ENCODE peak calls at places on chromosomes 3 and 15, in eight cellular contexts. X is heart right ventricle, A is GM06990, C is adrenal gland, S is AG09309, O is fibroblast of the aortic adventitia, Z is sigmoid colon, K is astrocyte. N is an unnamed sample.

GRCh38 chr3:3200632-3201212 is 21.2 kb upstream of the CRBN start:
- DNase-seq in S (peak), C (peak), O (peak), Z (no peak), X (no peak), K (peak), A (peak), N (peak)

GRCh38 chr15:36161781-36162212 is 417.6 kb upstream of the CDIN1 start:
- DNase-seq in C (peak), Z (peak), O (peak), S (peak), X (no peak), K (no peak), A (no peak), N (peak)

GRCh38 chr3:128581566-128581965 is 69.1 kb downstream of the RPN1 start:
- DNase-seq in C (no peak), K (no peak), S (no peak), A (no peak), X (no peak), O (no peak), Z (no peak), N (no peak)

GRCh38 chr3:100023150-100023549 is 91.2 kb downstream of the FILIP1L start:
- DNase-seq in S (no peak), Z (no peak), A (no peak), X (no peak), O (peak), C (no peak), K (peak), N (no peak)

GRCh38 chr3:130929827-130930226 is 35.9 kb downstream of the ATP2C1 start:
- DNase-seq in Z (no peak), A (no peak), C (no peak), K (no peak), S (no peak), O (no peak), X (no peak), N (no peak)

GRCh38 chr15:84780492-84780891 is 32.1 kb downstream of the ZNF592 start:
- DNase-seq in O (no peak), S (no peak), A (no peak), C (no peak), Z (no peak), K (no peak), X (no peak), N (no peak)

GRCh38 chr3:53812434-53812833 is 33.8 kb downstream of the CHDH start:
- DNase-seq in Z (peak), K (no peak), C (no peak), S (no peak), O (no peak), X (no peak), A (no peak), N (no peak)

GRCh38 chr3:134796313-134797079 is 1.4 kb downstream of the EPHB1 start:
- DNase-seq in S (no peak), K (peak), Z (peak), X (peak), A (peak), O (peak), C (no peak), N (no peak)

GRCh38 chr15:96268421-96269204 is 61.9 kb upstream of the NR2F2 start:
- DNase-seq in K (peak), X (no peak), O (peak), A (no peak), C (no peak), Z (no peak), S (no peak), N (peak)

GRCh38 chr3:41411065-41411464 is 211.8 kb downstream of the CTNNB1 start:
- DNase-seq in Z (no peak), C (no peak), O (no peak), S (no peak), X (no peak), A (no peak), K (no peak), N (no peak)

GRCh38 chr15:91456251-91456718 is 356.2 kb downstream of the SV2B start:
- DNase-seq in O (peak), Z (no peak), K (peak), A (no peak), S (no peak), C (no peak), X (no peak), N (no peak)

GRCh38 chr3:181568248-181568647 is 143.5 kb upstream of the SOX2 start:
- DNase-seq in Z (no peak), O (peak), S (no peak), K (peak), C (no peak), A (no peak), X (no peak), N (no peak)

GRCh38 chr3:149020839-149021252 is 29.5 kb downstream of the GYG1 start:
- DNase-seq in O (no peak), C (no peak), A (no peak), S (no peak), X (no peak), K (no peak), Z (no peak), N (no peak)

DNA sequence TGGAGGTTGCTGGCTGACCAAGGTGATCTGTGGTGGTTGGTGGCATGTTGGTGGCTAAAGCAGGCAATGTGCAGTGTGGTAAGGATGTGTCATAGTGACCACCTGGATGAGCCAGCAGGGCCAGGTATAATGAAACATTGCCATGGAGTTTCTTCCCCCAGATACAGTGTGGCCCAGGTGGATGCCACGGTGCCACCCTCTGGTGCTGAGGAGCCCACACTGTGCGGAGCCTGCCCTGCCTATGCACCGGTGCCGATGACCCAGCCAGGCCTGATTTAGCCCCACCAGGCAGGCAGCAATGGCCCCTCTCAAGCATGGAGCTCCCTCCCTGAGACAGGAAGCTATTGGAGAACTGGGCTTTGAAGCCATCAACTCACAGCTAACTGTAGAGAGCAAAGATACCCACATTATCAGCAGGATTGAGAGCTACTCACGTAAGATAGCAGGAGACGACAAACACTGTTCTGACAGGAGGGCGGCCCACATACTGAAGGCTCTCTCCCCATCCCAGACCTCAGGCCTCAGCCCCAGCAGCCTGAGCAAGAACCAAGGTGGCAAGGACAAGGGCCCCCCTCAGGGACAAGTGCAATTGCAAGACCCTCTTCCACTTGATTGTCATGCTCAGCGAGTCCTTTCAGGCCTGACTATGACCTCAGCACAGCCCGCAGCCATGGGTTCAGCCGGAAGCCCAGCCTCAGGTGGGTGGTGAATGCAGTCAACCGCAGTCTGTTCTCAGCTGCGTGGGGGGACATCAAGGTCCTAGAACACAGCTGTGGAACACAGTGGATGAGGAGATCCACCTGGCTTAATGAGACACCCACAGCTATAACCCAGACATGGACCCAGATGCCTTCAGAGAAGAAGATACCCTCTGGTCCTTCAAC is 82.8 kb upstream of the CDV3 start:
- DNase-seq in X (no peak), K (no peak), Z (no peak), S (no peak), C (no peak), A (peak), O (no peak), N (no peak)
- H3K4me3 ChIP-seq in X (no peak), K (no peak), Z (no peak), S (no peak), C (no peak), A (peak), O (no peak), N (no peak)

DNA sequence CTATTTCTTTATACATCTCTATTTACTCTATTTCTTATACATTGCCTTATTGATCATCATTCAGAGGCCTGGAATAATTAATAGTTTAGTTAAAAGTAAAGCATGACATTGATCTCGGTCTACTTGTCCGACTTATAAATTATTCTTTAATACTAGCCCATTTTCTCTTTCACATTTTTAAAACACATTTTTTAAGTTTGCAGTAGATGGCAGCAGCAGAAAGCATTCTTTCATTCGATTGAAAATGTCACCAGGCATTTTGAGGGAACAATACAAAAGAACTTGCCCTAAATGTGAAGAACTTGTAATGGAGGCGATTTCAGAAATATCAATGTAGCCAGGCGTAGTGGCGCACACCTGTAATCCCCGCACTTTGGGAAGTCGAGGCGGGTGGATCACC is 15.5 kb upstream of the MAP3K13 start:
- DNase-seq in A (no peak), Z (no peak), K (no peak), S (no peak), X (no peak), C (no peak), O (no peak), N (no peak)
- TF ChIP-seq CTCF in A (no peak), Z (no peak), K (no peak), S (no peak), X (no peak), C (no peak), O (no peak), N (no peak)

GRCh38 chr15:68930268-68931022 is at the start of gene SPESP1:
- DNase-seq in X (peak), C (peak), S (no peak), K (peak), Z (peak), O (peak), A (peak), N (peak)
- H3K4me3 ChIP-seq in X (peak), C (peak), S (no peak), K (peak), Z (peak), O (peak), A (no peak), N (peak)

GRCh38 chr15:68096099-68096498 is 42.0 kb downstream of the PIAS1 start:
- DNase-seq in O (no peak), C (no peak), X (no peak), S (no peak), Z (no peak), K (no peak), A (no peak), N (no peak)
- TF ChIP-seq CTCF in O (no peak), C (no peak), X (no peak), S (no peak), Z (no peak), K (no peak), A (no peak), N (no peak)

DNA sequence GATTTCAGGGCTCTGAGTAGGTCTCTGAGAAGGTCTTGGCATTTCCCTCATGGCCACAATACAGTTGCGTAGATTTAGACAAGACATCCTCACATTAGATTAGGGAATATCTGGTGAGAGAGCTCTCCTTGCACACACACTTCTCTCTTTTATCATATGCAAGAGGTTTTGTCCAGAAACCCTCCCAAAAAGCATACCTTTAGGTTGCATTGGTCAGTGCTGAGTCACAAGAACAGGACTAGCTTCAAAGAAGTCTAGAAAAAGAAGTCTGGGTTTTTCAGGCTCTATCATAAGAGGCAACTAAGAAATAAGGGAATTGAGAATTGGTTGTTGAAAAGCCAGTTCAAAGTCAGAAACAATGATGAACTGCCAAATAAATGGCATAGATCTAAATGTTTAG is 40.1 kb upstream of the MITF start:
- DNase-seq in K (peak), S (no peak), X (no peak), O (no peak), A (no peak), C (no peak), Z (no peak), N (no peak)
- H3K4me3 ChIP-seq in K (no peak), S (no peak), X (no peak), O (no peak), A (no peak), C (no peak), Z (no peak), N (no peak)

DNA sequence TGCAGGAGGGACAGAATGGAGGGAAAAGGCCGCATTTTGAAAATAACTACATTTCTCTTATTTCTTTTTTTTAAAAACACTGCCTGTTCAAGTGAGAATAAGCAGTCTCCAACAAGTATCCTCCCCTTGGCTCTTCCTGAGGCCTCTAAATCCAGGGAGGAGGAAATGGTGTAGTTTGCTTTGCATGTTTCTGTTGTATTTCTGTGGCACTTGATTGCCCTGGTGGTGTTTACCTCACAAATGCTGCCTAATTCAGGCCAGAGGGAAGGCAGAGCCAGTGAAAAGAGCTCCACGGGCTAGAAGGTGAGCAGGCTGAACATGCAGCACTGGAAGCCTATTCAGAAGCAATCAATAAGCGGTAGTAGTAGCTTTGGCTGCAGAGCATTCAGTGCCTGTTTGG is 149.3 kb upstream of the ATP11B start:
- DNase-seq in X (no peak), C (no peak), Z (no peak), S (no peak), O (no peak), K (no peak), A (no peak), N (no peak)
- TF ChIP-seq CTCF in X (no peak), C (no peak), Z (no peak), S (no peak), O (no peak), K (no peak), A (no peak), N (no peak)

DNA sequence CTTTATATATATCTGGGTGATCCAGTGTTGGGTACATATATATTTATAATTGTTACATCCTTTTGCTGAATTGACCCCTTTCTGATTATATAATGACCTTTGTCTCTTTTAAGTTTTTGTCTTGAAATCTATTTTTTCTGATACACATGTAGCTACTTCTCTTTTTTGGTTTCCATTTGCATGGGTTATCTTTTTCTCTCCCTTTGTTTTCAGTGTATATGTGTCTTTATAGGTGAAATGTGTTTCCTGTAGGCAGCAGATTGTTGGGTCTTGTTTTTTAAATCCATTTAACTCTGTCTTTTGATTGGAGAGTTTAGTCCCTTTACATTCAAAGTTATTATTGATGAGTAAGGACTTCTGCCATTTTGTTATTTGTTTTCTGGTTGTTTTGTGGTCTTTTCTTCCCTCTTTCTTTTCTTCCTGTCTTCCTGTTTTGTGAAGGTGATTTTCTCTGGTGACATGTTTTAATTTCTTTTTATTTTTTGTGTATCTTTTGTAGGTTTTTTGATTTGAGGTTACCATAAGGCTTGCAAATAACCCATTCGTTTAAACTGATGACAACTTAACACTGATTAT is 56.8 kb downstream of the STARD9 start:
- DNase-seq in Z (no peak), O (no peak), A (no peak), S (no peak), K (no peak), C (no peak), X (no peak), N (no peak)
- H3K4me3 ChIP-seq in Z (no peak), O (no peak), A (no peak), S (no peak), K (no peak), C (no peak), X (no peak), N (no peak)

DNA sequence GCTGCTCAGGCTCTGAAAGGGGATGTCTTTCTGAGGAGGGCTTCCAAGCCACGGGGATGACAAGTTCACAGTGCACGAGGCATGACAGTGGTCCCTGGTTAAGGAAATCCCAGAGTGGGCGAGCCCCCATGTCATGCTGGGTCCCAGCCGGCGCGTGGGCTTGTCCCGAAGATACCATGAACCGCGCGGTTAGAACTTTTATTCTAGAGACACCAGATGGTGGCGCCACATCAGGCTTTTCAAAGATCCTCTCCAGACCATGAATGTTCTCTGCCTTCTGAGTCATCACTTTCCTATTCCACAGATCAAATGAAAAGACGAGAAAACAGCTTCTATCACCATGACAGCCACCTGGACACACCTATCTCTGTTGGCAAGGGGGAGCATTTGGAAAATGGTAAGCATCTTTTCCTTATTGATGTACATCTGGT is 227.8 kb upstream of the LYSMD4 start:
- DNase-seq in Z (peak), K (no peak), A (no peak), X (no peak), O (no peak), S (no peak), C (peak), N (peak)
- TF ChIP-seq CTCF in Z (no peak), K (peak), A (no peak), X (peak), O (no peak), S (peak), C (peak), N (peak)

DNA sequence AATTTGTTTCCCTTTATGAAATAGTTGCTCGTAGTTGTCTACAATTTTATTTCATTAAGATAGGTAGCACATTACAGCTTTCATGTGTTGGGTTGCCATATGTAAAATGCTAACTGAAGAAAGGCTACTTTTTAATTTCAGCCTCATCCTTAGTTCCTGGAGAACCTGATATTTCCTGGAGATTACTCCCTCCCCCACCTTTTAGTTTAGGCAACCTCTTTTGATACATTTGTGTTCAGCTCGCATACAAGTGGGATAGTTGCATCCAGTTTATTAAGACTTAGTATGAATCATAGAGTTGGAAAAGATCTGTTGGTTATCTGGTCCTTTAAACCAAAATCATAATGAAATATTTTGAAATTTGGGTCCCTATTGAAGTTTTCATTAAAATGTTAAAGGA is 6.0 kb downstream of the SETD5 start:
- DNase-seq in S (no peak), K (no peak), A (no peak), C (no peak), O (no peak), Z (no peak), X (no peak), N (no peak)
- H3K4me3 ChIP-seq in S (no peak), K (no peak), A (no peak), C (peak), O (no peak), Z (no peak), X (no peak), N (peak)

N was measured in fibroblast of pulmonary artery.